ENCODE peak calls at places on chromosomes 3 and 15, in five cellular contexts. Y is hepatocyte; N is lung; K is left lung; Z is naive thymus-derived CD4-positive, alpha-beta T cell. U is an unnamed sample.

GRCh38 chr3:168273917-168274316 is 178.2 kb upstream of the GOLIM4 start:
- DNase-seq in Y (no peak), N (no peak), K (no peak), Z (no peak), U (no peak)

GRCh38 chr15:32651229-32651837 is 9.8 kb downstream of the SCG5 start:
- DNase-seq in Y (peak; percentile 70), N (peak; percentile 56), K (peak; percentile 46), Z (peak; percentile 31), U (peak; percentile 68)

GRCh38 chr15:40787344-40787841 is 17.6 kb downstream of the C15orf62 start:
- DNase-seq in Y (peak; percentile 64), N (peak; percentile 78), K (peak; percentile 57), Z (no peak), U (no peak)

GRCh38 chr15:78212546-78213424 is 21.6 kb downstream of the ACSBG1 start:
- DNase-seq in Y (peak; percentile 90), N (no peak), K (no peak), Z (peak; percentile 15), U (peak; percentile 23)

GRCh38 chr3:18987070-18987469 is 161.2 kb upstream of the KCNH8 start:
- DNase-seq in Y (no peak), N (no peak), K (no peak), Z (no peak), U (no peak)

GRCh38 chr3:111735271-111735758 is 123.8 kb upstream of the PHLDB2 start:
- DNase-seq in Y (peak; percentile 71), N (no peak), K (no peak), Z (no peak), U (peak; percentile 66)

GRCh38 chr15:48966595-48967301 is 3.0 kb upstream of the SHC4 start:
- DNase-seq in Y (no peak), N (no peak), K (no peak), Z (peak; percentile 42), U (no peak)

GRCh38 chr3:105173972-105174371 is 192.7 kb upstream of the ALCAM start:
- DNase-seq in Y (no peak), N (no peak), K (no peak), Z (no peak), U (no peak)

GRCh38 chr15:77111813-77112212 is 40.9 kb upstream of the TSPAN3 start:
- DNase-seq in Y (no peak), N (no peak), K (no peak), Z (no peak), U (no peak)

GRCh38 chr3:38054166-38054991 is 15.4 kb downstream of the DLEC1 start:
- DNase-seq in Y (peak; percentile 63), N (peak; percentile 32), K (no peak), Z (no peak), U (no peak)

GRCh38 chr3:127501177-127501576 is 89.4 kb downstream of the TPRA1 start:
- DNase-seq in Y (no peak), N (no peak), K (no peak), Z (no peak), U (no peak)

GRCh38 chr15:51874751-51875644 is 45.5 kb downstream of the TMOD3 start:
- DNase-seq in Y (peak; percentile 71), N (no peak), K (no peak), Z (no peak), U (no peak)

GRCh38 chr15:29925227-29926082 is 103.2 kb upstream of the TJP1 start:
- DNase-seq in Y (peak; percentile 87), N (peak; percentile 51), K (peak; percentile 49), Z (no peak), U (peak; percentile 73)

GRCh38 chr3:105093371-105093770 is 273.3 kb upstream of the ALCAM start:
- DNase-seq in Y (no peak), N (no peak), K (no peak), Z (no peak), U (no peak)

GRCh38 chr3:71057526-71057894 is 526.0 kb downstream of the FOXP1 start:
- DNase-seq in Y (no peak), N (no peak), K (no peak), Z (no peak), U (no peak)

GRCh38 chr3:69944931-69945493 is 54.5 kb upstream of the SAMMSON start:
- DNase-seq in Y (no peak), N (no peak), K (no peak), Z (no peak), U (no peak)

GRCh38 chr15:100880139-100880896 is 687 bp downstream of the ALDH1A3 start:
- DNase-seq in Y (no peak), N (no peak), K (no peak), Z (no peak), U (no peak)

GRCh38 chr3:60912876-60913275 is 338.4 kb downstream of the FHIT start:
- DNase-seq in Y (no peak), N (no peak), K (no peak), Z (no peak), U (peak; percentile 57)

GRCh38 chr3:196219194-196219969 is 3.0 kb downstream of the SLC51A start:
- DNase-seq in Y (peak; percentile 77), N (peak; percentile 45), K (peak; percentile 71), Z (peak; percentile 56), U (peak; percentile 56)

GRCh38 chr3:187247398-187247797 is 44.1 kb downstream of the MASP1 start:
- DNase-seq in Y (no peak), N (no peak), K (no peak), Z (no peak), U (no peak)

GRCh38 chr3:72907131-72907697 is 19.4 kb downstream of the GXYLT2 start:
- DNase-seq in Y (peak; percentile 32), N (peak; percentile 38), K (no peak), Z (no peak), U (no peak)

GRCh38 chr3:139526146-139526545 is 13.4 kb downstream of the RBP1 start:
- DNase-seq in Y (no peak), N (no peak), K (no peak), Z (no peak), U (no peak)

GRCh38 chr15:78629716-78630065 is 8.9 kb upstream of the CHRNA3 start:
- DNase-seq in Y (no peak), N (no peak), K (no peak), Z (no peak), U (no peak)

GRCh38 chr3:79167651-79168416 is 600.0 kb downstream of the ROBO1 start:
- DNase-seq in Y (peak; percentile 28), N (no peak), K (no peak), Z (no peak), U (no peak)

GRCh38 chr3:158103956-158104338 is 2.3 kb downstream of the SHOX2 start:
- DNase-seq in Y (no peak), N (no peak), K (no peak), Z (no peak), U (peak; percentile 20)

GRCh38 chr3:112143251-112143650 is 10.2 kb upstream of the GCSAM start:
- DNase-seq in Y (no peak), N (no peak), K (no peak), Z (no peak), U (no peak)

GRCh38 chr15:101167791-101168462 is 83.9 kb downstream of the CHSY1 start:
- DNase-seq in Y (peak; percentile 50), N (peak; percentile 73), K (peak; percentile 76), Z (peak; percentile 70), U (no peak)

GRCh38 chr15:91857224-91857585 is 3.7 kb downstream of the SLCO3A1 start:
- DNase-seq in Y (no peak), N (no peak), K (no peak), Z (no peak), U (no peak)

GRCh38 chr3:4670352-4670751 is 177.2 kb downstream of the ITPR1 start:
- DNase-seq in Y (no peak), N (no peak), K (no peak), Z (no peak), U (peak; percentile 52)

GRCh38 chr3:118556983-118557382 is 477.7 kb downstream of the IGSF11 start:
- DNase-seq in Y (no peak), N (no peak), K (no peak), Z (no peak), U (no peak)

GRCh38 chr15:58457466-58457965 is 25.7 kb downstream of the LIPC start:
- DNase-seq in Y (no peak), N (no peak), K (no peak), Z (no peak), U (no peak)

GRCh38 chr15:44068346-44068745 is 126.7 kb downstream of the FRMD5 start:
- DNase-seq in Y (no peak), N (no peak), K (no peak), Z (no peak), U (no peak)

GRCh38 chr3:188348445-188349244 is 194.7 kb downstream of the LPP start:
- DNase-seq in Y (peak; percentile 84), N (no peak), K (peak; percentile 49), Z (no peak), U (no peak)

GRCh38 chr15:38563723-38564519 is 693 bp downstream of the RASGRP1 start:
- DNase-seq in Y (peak; percentile 83), N (peak; percentile 60), K (peak; percentile 76), Z (peak; percentile 95), U (peak; percentile 29)

GRCh38 chr15:35437157-35437556 is 108.8 kb downstream of the DPH6 start:
- DNase-seq in Y (no peak), N (no peak), K (no peak), Z (no peak), U (peak; percentile 5)

GRCh38 chr15:23424111-23424904 is 22.7 kb downstream of the GOLGA6L2 start:
- DNase-seq in Y (no peak), N (no peak), K (no peak), Z (no peak), U (no peak)

GRCh38 chr15:50218691-50219090 is 36.7 kb downstream of the SLC27A2 start:
- DNase-seq in Y (no peak), N (no peak), K (no peak), Z (no peak), U (no peak)

GRCh38 chr3:186986811-186987210 is 56.5 kb downstream of the ST6GAL1 start:
- DNase-seq in Y (no peak), N (no peak), K (no peak), Z (no peak), U (no peak)

GRCh38 chr3:12897537-12898289 is 56.3 kb upstream of the RPL32 start:
- DNase-seq in Y (no peak), N (no peak), K (no peak), Z (no peak), U (no peak)

GRCh38 chr3:129622418-129622872 is 16.0 kb upstream of the PLXND1 start:
- DNase-seq in Y (no peak), N (no peak), K (peak; percentile 34), Z (no peak), U (no peak)
- H3K4me1 ChIP-seq in Y (peaks cover 19% of the 10 kb centered on the region), N (peaks cover 45% of the 10 kb centered on the region), K (peaks cover 48% of the 10 kb centered on the region), Z (peaks cover 5% of the 10 kb centered on the region), U (peaks cover 17% of the 10 kb centered on the region)

GRCh38 chr15:66760358-66760967 is 58.4 kb downstream of the SMAD6 start:
- DNase-seq in Y (no peak), N (no peak), K (no peak), Z (no peak), U (no peak)
- H3K4me1 ChIP-seq in Y (peaks cover 72% of the 10 kb centered on the region), N (peaks cover 43% of the 10 kb centered on the region), K (peaks cover 52% of the 10 kb centered on the region), Z (no peaks in the 10 kb centered on the region), U (peaks cover 20% of the 10 kb centered on the region)

GRCh38 chr3:193791041-193792032 is 198.3 kb downstream of the OPA1 start:
- DNase-seq in Y (peak; percentile 46), N (peak; percentile 77), K (peak; percentile 76), Z (no peak), U (no peak)
- H3K4me1 ChIP-seq in Y (peaks cover 19% of the 10 kb centered on the region), N (peaks cover 13% of the 10 kb centered on the region), K (peaks cover 17% of the 10 kb centered on the region), Z (no peaks in the 10 kb centered on the region), U (peaks cover 3% of the 10 kb centered on the region)

DNA sequence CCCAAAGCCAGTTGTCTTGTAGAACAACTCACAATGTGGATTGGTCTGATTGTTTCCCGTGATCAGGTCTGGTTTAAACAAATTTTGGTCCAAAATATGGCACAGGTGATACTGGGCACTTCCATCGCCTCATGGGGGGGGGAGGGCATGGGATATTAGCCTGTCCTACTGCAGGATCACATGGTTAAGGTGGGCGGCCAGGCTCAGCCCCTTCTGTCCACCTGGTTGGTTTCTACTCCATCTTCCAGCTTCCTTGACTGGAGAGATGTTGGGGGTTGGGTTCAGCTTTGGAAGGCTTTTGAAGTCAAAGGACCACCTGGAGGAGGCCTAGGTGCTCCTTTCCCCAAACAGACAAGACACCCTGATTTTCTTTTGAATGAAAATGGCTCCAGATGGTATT is 7.2 kb downstream of the KLF13 start:
- DNase-seq in Y (no peak), N (no peak), K (no peak), Z (no peak), U (no peak)
- H3K4me1 ChIP-seq in Y (peaks cover 16% of the 10 kb centered on the region), N (peaks cover 64% of the 10 kb centered on the region), K (peaks cover 64% of the 10 kb centered on the region), Z (peaks cover 92% of the 10 kb centered on the region), U (no peaks in the 10 kb centered on the region)

U was measured in HAP-1.